ENCODE peak calls at places on chromosomes 16 and 17, in nine cellular contexts. L is BJ, Y is lower leg skin, R is AG04450, J is tibial nerve, Z is Peyer's patch, K is GM12878, H is fibroblast of lung, X is sigmoid colon. M is an unnamed sample.

GRCh38 chr17:4968916-4969550 is 1.4 kb upstream of the SPAG7 start:
- DNase-seq in L (peak), Y (no peak), R (peak), J (no peak), Z (no peak), K (no peak), H (peak), X (peak), M (peak)

GRCh38 chr16:50625374-50625773 is 55.7 kb downstream of the SNX20 start:
- DNase-seq in L (no peak), Y (no peak), R (no peak), J (no peak), Z (no peak), K (no peak), H (no peak), X (no peak), M (no peak)

GRCh38 chr16:64321066-64321465 is 800.8 kb downstream of the CDH11 start:
- DNase-seq in L (no peak), Y (no peak), R (no peak), J (no peak), Z (no peak), K (no peak), H (no peak), X (no peak), M (no peak)

GRCh38 chr16:56317998-56318912 is 107.1 kb downstream of the AMFR start:
- DNase-seq in L (no peak), Y (peak), R (peak), J (peak), Z (peak), K (peak), H (peak), X (peak), M (peak)

GRCh38 chr17:11742891-11743290 is 144.6 kb downstream of the DNAH9 start:
- DNase-seq in L (no peak), Y (no peak), R (no peak), J (no peak), Z (no peak), K (no peak), H (no peak), X (no peak), M (no peak)

GRCh38 chr16:77789646-77790370 is 1.4 kb downstream of the VAT1L start:
- DNase-seq in L (no peak), Y (no peak), R (no peak), J (no peak), Z (no peak), K (no peak), H (no peak), X (no peak), M (no peak)

GRCh38 chr17:61650749-61651148 is 59.7 kb upstream of the NACA2 start:
- DNase-seq in L (no peak), Y (no peak), R (no peak), J (no peak), Z (no peak), K (no peak), H (no peak), X (no peak), M (no peak)

GRCh38 chr17:50346313-50347086 is 574 bp downstream of the XYLT2 start:
- DNase-seq in L (no peak), Y (peak), R (no peak), J (no peak), Z (peak), K (no peak), H (no peak), X (peak), M (no peak)

GRCh38 chr17:58756246-58757161 is 850 bp downstream of the PPM1E start:
- DNase-seq in L (no peak), Y (no peak), R (no peak), J (no peak), Z (no peak), K (no peak), H (no peak), X (no peak), M (no peak)

GRCh38 chr16:79589495-79590134 is 10.9 kb downstream of the MAF start:
- DNase-seq in L (no peak), Y (no peak), R (no peak), J (no peak), Z (no peak), K (no peak), H (no peak), X (no peak), M (no peak)

GRCh38 chr16:57600952-57601580 is 27.4 kb upstream of the ADGRG1 start:
- DNase-seq in L (no peak), Y (no peak), R (no peak), J (no peak), Z (no peak), K (no peak), H (no peak), X (peak), M (no peak)

GRCh38 chr16:87686697-87687570 is 78.9 kb downstream of the KLHDC4 start:
- DNase-seq in L (no peak), Y (no peak), R (no peak), J (no peak), Z (no peak), K (no peak), H (no peak), X (no peak), M (no peak)

GRCh38 chr16:674968-675883 is at the start of gene RHBDL1:
- DNase-seq in L (no peak), Y (no peak), R (no peak), J (no peak), Z (no peak), K (no peak), H (peak), X (no peak), M (no peak)

GRCh38 chr16:86298166-86299131 is 211.9 kb upstream of the FOXF1 start:
- DNase-seq in L (no peak), Y (peak), R (no peak), J (no peak), Z (no peak), K (no peak), H (peak), X (peak), M (no peak)

GRCh38 chr17:59345476-59345875 is 14.0 kb downstream of the YPEL2 start:
- DNase-seq in L (no peak), Y (no peak), R (no peak), J (no peak), Z (no peak), K (no peak), H (no peak), X (no peak), M (no peak)

GRCh38 chr17:4903051-4903818 is at the start of gene CHRNE:
- DNase-seq in L (no peak), Y (peak), R (peak), J (peak), Z (peak), K (peak), H (peak), X (peak), M (no peak)

GRCh38 chr16:55471448-55472097 is 7.4 kb upstream of the MMP2 start:
- DNase-seq in L (no peak), Y (peak), R (peak), J (no peak), Z (no peak), K (no peak), H (peak), X (no peak), M (peak)

GRCh38 chr17:19368119-19368660 is 5.7 kb upstream of the B9D1 start:
- DNase-seq in L (no peak), Y (no peak), R (no peak), J (no peak), Z (no peak), K (no peak), H (no peak), X (peak), M (no peak)

GRCh38 chr17:32277284-32277683 is 11.7 kb downstream of the RHBDL3 start:
- DNase-seq in L (no peak), Y (no peak), R (no peak), J (no peak), Z (no peak), K (no peak), H (peak), X (no peak), M (no peak)

GRCh38 chr17:57273471-57273870 is 17.1 kb downstream of the MSI2 start:
- DNase-seq in L (no peak), Y (no peak), R (no peak), J (no peak), Z (no peak), K (no peak), H (no peak), X (no peak), M (no peak)

GRCh38 chr16:84414789-84415326 is 46.5 kb downstream of the ATP2C2 start:
- DNase-seq in L (no peak), Y (no peak), R (no peak), J (no peak), Z (no peak), K (no peak), H (no peak), X (no peak), M (no peak)

GRCh38 chr16:73196670-73197069 is 148.7 kb upstream of the ZFHX3 start:
- DNase-seq in L (no peak), Y (no peak), R (no peak), J (peak), Z (peak), K (peak), H (peak), X (peak), M (no peak)

GRCh38 chr17:30580916-30581315 is 103.7 kb downstream of the GOSR1 start:
- DNase-seq in L (no peak), Y (no peak), R (no peak), J (no peak), Z (no peak), K (no peak), H (no peak), X (no peak), M (no peak)

GRCh38 chr16:57612494-57612893 is 15.9 kb upstream of the ADGRG1 start:
- DNase-seq in L (no peak), Y (peak), R (no peak), J (no peak), Z (no peak), K (no peak), H (no peak), X (peak), M (no peak)

GRCh38 chr16:85235988-85236831 is 123.9 kb upstream of the CIBAR2 start:
- DNase-seq in L (no peak), Y (peak), R (no peak), J (no peak), Z (no peak), K (no peak), H (peak), X (no peak), M (no peak)

GRCh38 chr17:21467739-21468490 is 91.8 kb downstream of the KCNJ12 start:
- DNase-seq in L (no peak), Y (peak), R (no peak), J (no peak), Z (no peak), K (no peak), H (no peak), X (no peak), M (no peak)

GRCh38 chr16:89111263-89111662 is 17.6 kb downstream of the ACSF3 start:
- DNase-seq in L (no peak), Y (no peak), R (no peak), J (no peak), Z (no peak), K (no peak), H (no peak), X (no peak), M (no peak)

GRCh38 chr16:68005786-68006286 is 6.6 kb upstream of the DPEP2 start:
- DNase-seq in L (no peak), Y (no peak), R (no peak), J (no peak), Z (peak), K (no peak), H (peak), X (no peak), M (no peak)

GRCh38 chr17:73199751-73200317 is 7.0 kb downstream of the COG1 start:
- DNase-seq in L (no peak), Y (no peak), R (no peak), J (no peak), Z (no peak), K (no peak), H (no peak), X (no peak), M (no peak)

GRCh38 chr16:48194828-48195566 is 39.2 kb upstream of the ABCC12 start:
- DNase-seq in L (no peak), Y (no peak), R (peak), J (no peak), Z (no peak), K (no peak), H (peak), X (no peak), M (no peak)

GRCh38 chr17:40528692-40529417 is 27.4 kb upstream of the TNS4 start:
- DNase-seq in L (no peak), Y (peak), R (no peak), J (peak), Z (no peak), K (no peak), H (no peak), X (peak), M (no peak)

GRCh38 chr17:45789874-45790273 is 5.8 kb downstream of the CRHR1 start:
- DNase-seq in L (no peak), Y (no peak), R (no peak), J (no peak), Z (no peak), K (no peak), H (no peak), X (no peak), M (no peak)

GRCh38 chr17:75039238-75039637 is 7.5 kb downstream of the ATP5PD start:
- DNase-seq in L (no peak), Y (no peak), R (no peak), J (no peak), Z (no peak), K (no peak), H (no peak), X (no peak), M (no peak)

GRCh38 chr17:17824780-17825614 is 11.8 kb downstream of the SREBF1 start:
- DNase-seq in L (no peak), Y (no peak), R (no peak), J (no peak), Z (no peak), K (no peak), H (no peak), X (peak), M (no peak)

GRCh38 chr16:56370185-56370584 is 55.2 kb downstream of the AMFR start:
- DNase-seq in L (no peak), Y (no peak), R (no peak), J (no peak), Z (no peak), K (no peak), H (no peak), X (no peak), M (no peak)

GRCh38 chr17:76189741-76190140 is 48.7 kb upstream of the FOXJ1 start:
- DNase-seq in L (no peak), Y (no peak), R (no peak), J (no peak), Z (no peak), K (no peak), H (no peak), X (no peak), M (no peak)

GRCh38 chr17:65472602-65473001 is 88.8 kb downstream of the AXIN2 start:
- DNase-seq in L (peak), Y (no peak), R (no peak), J (no peak), Z (no peak), K (no peak), H (peak), X (no peak), M (peak)

GRCh38 chr16:83802559-83802958 is 5.2 kb upstream of the HSBP1 start:
- DNase-seq in L (no peak), Y (peak), R (no peak), J (no peak), Z (no peak), K (no peak), H (no peak), X (no peak), M (no peak)

DNA sequence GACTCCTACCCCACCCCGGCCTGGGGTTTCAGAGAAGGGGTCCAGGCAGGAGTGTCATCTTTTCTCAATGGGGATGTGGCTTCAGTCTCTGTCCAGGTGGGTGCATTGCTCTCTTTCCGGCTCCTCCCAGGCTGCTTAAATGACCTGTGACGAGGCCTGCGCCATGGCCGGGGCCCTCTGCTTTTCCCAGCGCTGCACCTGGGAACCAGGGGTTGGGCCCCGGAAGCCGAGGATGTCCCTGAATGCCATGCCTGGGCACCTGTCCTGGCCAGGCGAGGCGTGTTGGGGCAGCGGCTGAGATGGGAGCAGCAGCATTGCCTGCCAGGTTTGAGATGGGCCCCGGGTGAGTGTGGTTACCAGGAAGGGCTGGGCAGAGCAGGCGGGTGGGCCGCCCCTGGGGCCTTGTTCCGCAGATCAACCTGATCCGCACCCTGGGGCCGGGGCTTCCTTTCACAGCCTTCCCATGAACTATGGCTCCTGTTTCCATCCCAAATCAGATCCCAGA is 147.4 kb downstream of the SEC14L1 start:
- DNase-seq in L (no peak), Y (no peak), R (no peak), J (no peak), Z (no peak), K (no peak), H (no peak), X (no peak), M (no peak)
- H3K4me3 ChIP-seq in L (no peak), Y (no peak), R (no peak), J (no peak), Z (peak), K (no peak), H (no peak), X (no peak), M (no peak)

DNA sequence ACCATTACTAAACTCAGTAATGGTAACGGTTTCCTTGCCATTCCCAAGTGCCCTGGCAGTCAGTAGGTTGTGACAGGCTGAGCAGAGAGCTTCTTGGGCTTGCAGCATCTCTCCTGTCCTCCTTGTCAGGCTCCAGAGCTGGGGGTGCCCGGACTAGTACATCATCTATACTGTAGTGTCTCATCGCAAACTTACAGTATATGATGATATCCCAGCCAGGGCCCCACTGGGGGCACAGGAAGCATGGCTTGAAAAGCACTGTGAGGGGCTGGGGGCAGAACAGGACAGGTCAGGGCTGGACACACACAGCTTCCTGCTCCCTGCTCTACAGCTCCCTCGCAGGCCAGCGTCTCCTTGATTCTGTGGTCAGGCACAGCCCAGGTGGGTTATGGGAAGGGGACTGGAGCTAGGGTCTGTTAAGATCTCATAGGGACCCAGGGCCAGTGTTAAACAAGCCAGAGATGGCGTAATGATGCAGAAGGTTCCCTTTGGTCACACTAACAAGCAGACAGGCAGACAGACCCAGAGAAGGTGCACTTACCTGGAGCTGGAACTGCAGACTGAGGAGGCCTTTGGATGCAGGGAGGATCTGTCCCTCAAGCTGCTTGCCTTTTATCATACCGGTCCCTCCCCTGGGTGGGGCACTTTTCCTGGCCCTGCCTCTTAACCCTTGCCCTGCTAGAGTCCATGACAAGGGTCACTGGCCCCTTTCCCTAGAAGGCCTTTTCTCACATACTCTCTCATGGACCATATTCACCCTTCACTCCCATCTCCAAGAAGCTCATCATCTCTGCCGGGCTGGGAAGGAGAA is 6.8 kb downstream of the ERAL1 start:
- DNase-seq in L (no peak), Y (no peak), R (no peak), J (no peak), Z (no peak), K (no peak), H (no peak), X (no peak), M (no peak)
- TF ChIP-seq CTCF in L (no peak), Y (no peak), R (no peak), J (no peak), Z (no peak), K (no peak), H (no peak), X (no peak), M (no peak)

DNA sequence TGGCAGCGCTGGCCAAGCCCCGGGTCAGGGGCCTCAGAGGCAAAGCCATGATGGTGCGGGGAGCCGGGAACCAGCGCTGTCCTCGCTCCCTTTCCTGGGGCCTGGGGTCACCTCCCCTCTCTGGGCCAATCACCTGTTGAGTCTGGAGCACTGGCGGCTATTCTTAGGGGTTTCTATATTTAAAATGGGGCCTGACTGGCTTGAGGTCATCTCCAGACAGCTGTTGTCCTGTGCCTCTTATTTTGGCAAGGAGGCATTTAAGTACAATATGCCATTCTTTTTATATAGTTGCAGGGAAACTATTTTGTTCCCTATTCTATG is at the start of gene COX6A2:
- DNase-seq in L (no peak), Y (no peak), R (no peak), J (no peak), Z (no peak), K (no peak), H (no peak), X (no peak), M (no peak)
- H3K4me3 ChIP-seq in L (peak), Y (no peak), R (peak), J (peak), Z (peak), K (no peak), H (no peak), X (peak), M (peak)

GRCh38 chr16:22624759-22625533 is 114.3 kb downstream of the NPIPB5 start:
- DNase-seq in L (no peak), Y (no peak), R (no peak), J (no peak), Z (no peak), K (no peak), H (no peak), X (no peak), M (no peak)
- TF ChIP-seq CTCF in L (no peak), Y (no peak), R (no peak), J (no peak), Z (no peak), K (no peak), H (no peak), X (no peak), M (no peak)

DNA sequence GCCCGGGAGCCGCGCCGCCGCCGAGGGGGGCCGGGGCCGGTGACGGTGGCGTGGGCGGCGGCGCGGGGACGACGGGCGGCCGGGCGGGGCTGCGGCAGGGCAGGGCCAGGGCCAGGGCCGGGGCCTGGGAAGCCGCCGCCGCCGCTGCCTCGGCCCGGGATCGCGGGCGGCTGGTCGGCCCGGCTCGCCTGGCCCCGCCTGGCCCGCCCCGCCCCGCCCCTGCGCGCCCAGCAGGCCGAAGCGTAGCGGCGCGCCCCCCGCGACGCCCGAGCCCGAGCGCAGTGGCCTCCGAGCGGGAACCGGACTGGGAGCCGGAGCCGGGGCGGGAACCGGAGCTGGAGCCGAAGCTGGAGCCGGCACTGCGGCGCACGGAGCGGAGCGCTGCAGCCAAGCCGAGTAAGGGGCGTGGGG is at the start of gene BEAN1:
- DNase-seq in L (no peak), Y (peak), R (no peak), J (no peak), Z (no peak), K (no peak), H (no peak), X (peak), M (no peak)
- H3K4me3 ChIP-seq in L (peak), Y (peak), R (peak), J (peak), Z (peak), K (no peak), H (no peak), X (no peak), M (peak)

GRCh38 chr16:8923199-8923598 is 40.5 kb downstream of the USP7 start:
- DNase-seq in L (no peak), Y (peak), R (no peak), J (no peak), Z (no peak), K (no peak), H (no peak), X (no peak), M (no peak)
- TF ChIP-seq CTCF in L (no peak), Y (no peak), R (no peak), J (no peak), Z (no peak), K (no peak), H (no peak), X (no peak), M (no peak)

GRCh38 chr17:36482611-36483504 is 3.6 kb upstream of the ZNHIT3 start:
- DNase-seq in L (no peak), Y (peak), R (peak), J (peak), Z (peak), K (peak), H (peak), X (peak), M (no peak)
- H3K4me3 ChIP-seq in L (peak), Y (no peak), R (peak), J (peak), Z (peak), K (no peak), H (no peak), X (no peak), M (peak)